ENCODE peak calls at places on chromosomes 5 and 9, in six cellular contexts. P is endothelial cell of umbilical vein, G is SK-N-MC, S is DND-41, I is mesenchymal stem cell, C is neural progenitor cell. R is an unnamed sample.

GRCh38 chr5:20113031-20113685 is 125.2 kb upstream of the CDH18 start:
- DNase-seq in P (no peak), G (no peak), S (no peak), I (no peak), C (no peak), R (no peak)

GRCh38 chr5:177611446-177612214 is 11.7 kb downstream of the B4GALT7 start:
- DNase-seq in P (no peak), G (no peak), S (no peak), I (no peak), C (no peak), R (no peak)

GRCh38 chr9:1253098-1253979 is 203.2 kb downstream of the DMRT2 start:
- DNase-seq in P (no peak), G (no peak), S (no peak), I (no peak), C (no peak), R (no peak)

GRCh38 chr9:119802621-119803020 is 433.4 kb upstream of the BRINP1 start:
- DNase-seq in P (no peak), G (no peak), S (no peak), I (no peak), C (peak; percentile 31), R (no peak)

GRCh38 chr9:98811051-98811650 is 3.7 kb downstream of the GALNT12 start:
- DNase-seq in P (peak; percentile 26), G (no peak), S (no peak), I (peak; percentile 42), C (no peak), R (peak; percentile 78)

GRCh38 chr5:457195-457961 is 14.4 kb downstream of the EXOC3 start:
- DNase-seq in P (no peak), G (no peak), S (no peak), I (no peak), C (no peak), R (no peak)

GRCh38 chr9:92328225-92328624 is 2.5 kb downstream of the CENPP start:
- DNase-seq in P (peak; percentile 43), G (no peak), S (no peak), I (peak; percentile 74), C (peak; percentile 16), R (peak; percentile 46)

GRCh38 chr9:83011611-83012010 is 51.3 kb downstream of the RASEF start:
- DNase-seq in P (no peak), G (no peak), S (no peak), I (no peak), C (no peak), R (no peak)

GRCh38 chr9:37591775-37592107 is 656 bp downstream of the TOMM5 start:
- DNase-seq in P (peak; percentile 5), G (no peak), S (no peak), I (no peak), C (no peak), R (no peak)

GRCh38 chr5:1002271-1002546 is 6.4 kb upstream of the NKD2 start:
- DNase-seq in P (no peak), G (no peak), S (no peak), I (no peak), C (no peak), R (no peak)

GRCh38 chr5:155480731-155481131 is 467.2 kb downstream of the KIF4B start:
- DNase-seq in P (no peak), G (no peak), S (no peak), I (no peak), C (no peak), R (no peak)

GRCh38 chr9:105401651-105402050 is 46.2 kb upstream of the FSD1L start:
- DNase-seq in P (peak; percentile 19), G (no peak), S (no peak), I (peak; percentile 54), C (peak; percentile 45), R (no peak)

GRCh38 chr9:105405514-105406131 is 42.2 kb upstream of the FSD1L start:
- DNase-seq in P (peak; percentile 40), G (no peak), S (peak; percentile 81), I (peak; percentile 46), C (peak; percentile 25), R (no peak)

GRCh38 chr9:105406369-105406768 is 41.5 kb upstream of the FSD1L start:
- DNase-seq in P (no peak), G (no peak), S (no peak), I (no peak), C (no peak), R (no peak)

GRCh38 chr9:105399117-105399516 is 48.7 kb upstream of the FSD1L start:
- DNase-seq in P (no peak), G (no peak), S (no peak), I (no peak), C (peak; percentile 62), R (no peak)

DNA sequence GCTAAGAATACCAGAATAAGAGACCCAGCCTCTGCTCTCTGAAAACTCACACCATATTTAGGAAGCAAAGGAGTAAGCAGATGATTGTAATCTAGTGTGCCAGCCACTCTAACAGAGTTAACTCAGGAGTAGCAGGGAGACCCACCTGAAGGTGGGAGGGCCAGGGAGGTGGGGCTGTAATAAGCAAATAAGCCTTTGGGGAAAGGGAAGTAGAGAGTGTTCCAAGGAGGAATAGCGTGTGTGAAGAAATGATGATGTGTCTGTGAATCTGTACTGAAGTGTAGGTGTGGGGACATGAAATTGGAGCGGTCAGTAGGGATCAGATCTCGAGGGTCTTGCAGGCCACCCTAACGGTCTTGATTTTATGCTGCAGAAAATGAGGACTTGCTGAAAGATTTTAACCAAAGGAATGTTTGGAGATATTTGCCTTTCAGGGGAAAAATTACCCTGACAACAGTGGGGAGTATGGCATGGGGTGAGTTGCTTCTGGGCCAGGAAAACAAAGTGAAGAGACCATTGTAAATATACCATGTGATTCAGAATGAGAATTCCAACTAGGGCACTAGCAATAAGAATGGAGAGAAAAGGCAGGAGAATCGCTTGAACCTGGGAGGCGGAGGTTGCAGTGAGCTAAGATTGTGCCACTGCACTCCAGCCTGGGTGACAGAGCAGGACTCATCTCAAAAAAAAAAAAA is 44.1 kb upstream of the FSD1L start:
- DNase-seq in P (no peak), G (no peak), S (no peak), I (no peak), C (no peak), R (no peak)
- H3K9ac ChIP-seq in P (no peak overlapping the region), G (no peak overlapping the region), S (no peak overlapping the region), I (no peak overlapping the region), C (no peak overlapping the region), R (no peak overlapping the region)

DNA sequence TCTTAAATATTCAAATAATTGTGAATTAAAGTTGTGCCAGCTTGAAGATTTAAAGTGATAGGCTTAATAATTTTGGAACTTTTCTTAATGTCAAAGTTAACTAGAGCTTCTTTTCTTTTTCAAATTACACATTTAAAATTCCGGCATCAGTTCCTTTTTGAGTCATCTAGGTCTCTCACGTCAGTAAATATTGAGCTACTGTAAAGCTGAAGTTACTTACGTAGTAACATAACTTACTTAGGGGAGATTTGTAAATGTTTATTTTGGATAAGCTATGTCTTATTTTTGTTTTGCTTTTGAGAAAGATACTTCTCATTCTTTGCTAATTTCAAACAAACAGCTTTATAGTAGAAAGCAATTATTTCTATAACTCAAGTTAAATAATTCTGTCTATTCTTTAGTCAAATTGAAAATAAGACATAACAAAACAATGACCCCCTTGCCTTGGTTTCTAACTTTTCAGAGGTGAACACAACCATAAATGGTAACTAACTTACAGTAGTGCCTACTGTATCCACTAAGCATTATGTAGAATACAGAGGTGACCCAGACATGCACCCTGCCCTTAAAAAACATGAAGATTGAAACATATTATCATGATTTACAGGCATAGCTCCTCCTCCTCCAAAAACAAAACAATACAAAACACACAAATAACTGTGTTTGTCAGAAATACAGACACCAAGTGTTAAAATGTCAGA is 29.8 kb downstream of the CD274 start:
- DNase-seq in P (no peak), G (no peak), S (no peak), I (peak; percentile 16), C (no peak), R (peak; percentile 19)
- H3K27ac ChIP-seq in P (no peak overlapping the region), G (no peak overlapping the region), S (no peak overlapping the region), I (no peak overlapping the region), C (no peak overlapping the region), R (no peak overlapping the region)

GRCh38 chr5:37921452-37921851 is 81.6 kb upstream of the GDNF start:
- DNase-seq in P (no peak), G (no peak), S (no peak), I (no peak), C (no peak), R (no peak)

GRCh38 chr5:37932450-37932849 is 92.6 kb upstream of the GDNF start:
- DNase-seq in P (no peak), G (no peak), S (no peak), I (no peak), C (no peak), R (no peak)

GRCh38 chr5:37930350-37930749 is 90.5 kb upstream of the GDNF start:
- DNase-seq in P (no peak), G (no peak), S (no peak), I (no peak), C (no peak), R (no peak)

DNA sequence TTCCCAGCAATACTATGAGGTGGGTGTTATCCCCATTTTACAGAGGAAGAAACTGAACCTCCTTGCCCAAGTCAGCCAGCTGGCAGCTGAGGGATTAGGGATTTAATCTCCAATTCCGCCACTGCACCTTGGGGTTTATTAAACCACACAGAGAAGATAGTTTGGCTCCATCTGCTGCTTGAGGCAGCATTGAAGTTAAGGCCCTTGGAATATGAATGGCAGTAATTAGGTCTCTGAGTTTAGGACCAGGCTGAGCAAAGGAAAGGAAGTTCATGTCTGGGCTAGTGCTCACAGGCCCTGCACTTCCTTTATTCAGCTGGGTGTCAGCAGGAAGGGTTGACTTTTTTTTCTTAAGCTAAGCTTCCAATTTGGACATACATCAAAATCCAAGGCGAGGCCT is 86.9 kb upstream of the GDNF start:
- DNase-seq in P (no peak), G (no peak), S (no peak), I (no peak), C (no peak), R (peak; percentile 23)
- H3K4me3 ChIP-seq in P (no peak overlapping the region), G (no peak overlapping the region), S (no peak overlapping the region), I (no peak overlapping the region), C (no peak overlapping the region), R (no peak overlapping the region)

GRCh38 chr9:15308511-15308910 is 1.5 kb upstream of the TTC39B start:
- DNase-seq in P (no peak), G (no peak), S (no peak), I (peak; percentile 66), C (no peak), R (peak; percentile 32)

GRCh38 chr9:15304620-15305019 is 2.4 kb downstream of the TTC39B start:
- DNase-seq in P (no peak), G (no peak), S (no peak), I (no peak), C (no peak), R (no peak)

GRCh38 chr9:15307523-15307841 is 466 bp upstream of the TTC39B start:
- DNase-seq in P (no peak), G (no peak), S (no peak), I (no peak), C (peak; percentile 4), R (no peak)

GRCh38 chr9:15306757-15307522 is at the start of gene TTC39B:
- DNase-seq in P (peak; percentile 91), G (no peak), S (peak; percentile 76), I (peak; percentile 93), C (peak; percentile 98), R (peak; percentile 88)

DNA sequence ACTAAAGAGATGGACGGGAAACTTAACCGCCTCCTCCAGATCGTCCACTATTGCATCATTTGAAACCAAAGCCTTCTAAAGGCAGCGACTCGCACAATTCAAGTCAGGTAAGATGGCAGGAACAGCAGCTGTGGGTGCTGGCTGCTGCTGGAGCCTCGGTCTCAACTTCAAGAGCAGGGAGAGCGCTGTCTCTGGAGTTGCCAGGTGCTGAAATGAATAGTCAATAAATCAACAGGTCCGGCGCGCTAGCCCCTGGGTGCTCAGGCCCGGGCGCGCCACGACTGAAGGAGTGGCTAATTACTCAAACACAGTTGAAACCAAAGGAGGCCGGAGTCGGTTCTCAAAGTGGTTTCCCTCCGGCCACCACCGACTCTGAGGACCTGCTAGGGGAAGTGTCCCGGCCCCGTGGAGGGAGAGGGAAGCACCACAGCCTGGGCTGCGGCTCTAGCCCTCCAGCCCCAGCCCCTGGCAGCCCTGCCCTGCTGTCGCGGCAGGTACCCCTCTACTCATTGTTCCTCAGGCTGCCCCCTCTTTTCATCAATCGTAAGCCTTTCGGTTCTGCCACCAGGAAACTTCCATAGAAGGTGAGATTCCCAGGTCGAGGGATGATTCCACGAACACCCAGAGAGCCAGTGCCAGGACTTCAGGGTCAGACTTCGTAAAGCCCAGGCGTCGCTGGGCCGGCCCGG is 804 bp downstream of the TTC39B start:
- DNase-seq in P (peak; percentile 41), G (no peak), S (no peak), I (peak; percentile 70), C (peak; percentile 51), R (peak; percentile 51)
- H3K9ac ChIP-seq in P (peak overlapping the region; percentile 70), G (no peak overlapping the region), S (peak overlapping the region; percentile 60), I (peak overlapping the region; percentile 89), C (no peak overlapping the region), R (peak overlapping the region; percentile 57)

R was measured in PC-3.